ENCODE peak calls at places on chromosomes 7 and 10, in six cellular contexts. H, N, Y, P, Q and I are unnamed samples.

GRCh38 chr7:362416-363096 is 72.6 kb downstream of the FOXL3 start:
- DNase-seq in P (peak; percentile 84), Y (peak; percentile 45), Q (no peak), N (no peak), H (peak; percentile 22), I (no peak)

GRCh38 chr10:49081532-49082275 is 33.6 kb downstream of the VSTM4 start:
- DNase-seq in N (no peak), Q (peak; percentile 50), P (peak; percentile 42), Y (no peak), H (peak; percentile 47), I (no peak)

GRCh38 chr10:50554995-50555568 is 68.7 kb downstream of the SGMS1 start:
- DNase-seq in H (no peak), Q (peak; percentile 39), Y (peak; percentile 59), P (no peak), N (peak; percentile 43), I (no peak)

GRCh38 chr7:135385209-135385608 is 124.7 kb downstream of the CNOT4 start:
- DNase-seq in Y (no peak), Q (no peak), P (no peak), H (peak; percentile 48), N (peak; percentile 42), I (no peak)

GRCh38 chr10:88332526-88333265 is 250.4 kb downstream of the RNLS start:
- DNase-seq in H (no peak), P (no peak), N (no peak), Y (no peak), Q (no peak), I (no peak)

GRCh38 chr7:25615005-25615404 is 386.7 kb upstream of the NPVF start:
- DNase-seq in Q (no peak), N (no peak), P (no peak), H (no peak), Y (no peak), I (no peak)

GRCh38 chr7:85062651-85063050 is 124.2 kb downstream of the SEMA3D start:
- DNase-seq in Q (no peak), Y (no peak), N (no peak), P (no peak), H (no peak), I (no peak)

GRCh38 chr7:26686448-26686981 is 177.9 kb downstream of the SKAP2 start:
- DNase-seq in N (no peak), Q (peak; percentile 30), H (no peak), Y (no peak), P (no peak), I (peak; percentile 17)

GRCh38 chr7:132239422-132239994 is 336.8 kb downstream of the PLXNA4 start:
- DNase-seq in Q (no peak), Y (no peak), P (no peak), H (no peak), N (no peak), I (no peak)

GRCh38 chr10:80141696-80142460 is 9.3 kb downstream of the PLAC9 start:
- DNase-seq in P (peak; percentile 44), Y (no peak), Q (no peak), H (no peak), N (no peak), I (no peak)

GRCh38 chr7:256461-256940 is 33.5 kb upstream of the FOXL3 start:
- DNase-seq in Q (no peak), Y (no peak), N (no peak), H (peak; percentile 20), P (no peak), I (no peak)

GRCh38 chr10:22495396-22495795 is 150.1 kb downstream of the SPAG6 start:
- DNase-seq in Y (peak; percentile 68), P (no peak), Q (no peak), H (no peak), N (no peak), I (no peak)

GRCh38 chr7:28754027-28754426 is 204.1 kb downstream of the TRIL start:
- DNase-seq in N (peak; percentile 50), Q (peak; percentile 26), P (no peak), Y (no peak), H (no peak), I (no peak)

GRCh38 chr10:91712315-91712714 is 79.4 kb upstream of the PPP1R3C start:
- DNase-seq in N (no peak), Y (no peak), P (no peak), H (no peak), Q (no peak), I (no peak)

GRCh38 chr10:130022501-130023299 is 58.6 kb upstream of the EBF3 start:
- DNase-seq in H (no peak), N (peak; percentile 17), P (no peak), Y (no peak), Q (peak; percentile 95), I (peak; percentile 88)